ENCODE peak calls at places on chromosome X, in five cellular contexts. G is neural progenitor cell, J is colonic mucosa, R is bronchial epithelial cell, X is adrenal gland. W is an unnamed sample.

GRCh38 chrX:110985470-110985869 is 110.5 kb upstream of the PAK3 start:
- DNase-seq in G (no peak), J (no peak), R (peak), X (no peak), W (peak)

GRCh38 chrX:19127649-19128168 is 5.4 kb upstream of the ADGRG2 start:
- DNase-seq in G (no peak), J (no peak), R (peak), X (no peak), W (no peak)

GRCh38 chrX:49760288-49760885 is 64.6 kb upstream of the PAGE1 start:
- DNase-seq in G (no peak), J (no peak), R (no peak), X (no peak), W (no peak)

GRCh38 chrX:102154900-102155805 is 624 bp downstream of the BEX5 start:
- DNase-seq in G (peak), J (peak), R (peak), X (no peak), W (no peak)

GRCh38 chrX:23373129-23373804 is 38.6 kb downstream of the PTCHD1 start:
- DNase-seq in G (no peak), J (no peak), R (peak), X (no peak), W (no peak)

GRCh38 chrX:132615396-132616131 is 126.7 kb upstream of the MBNL3 start:
- DNase-seq in G (peak), J (peak), R (peak), X (peak), W (no peak)

GRCh38 chrX:50626432-50626831 is 155.8 kb upstream of the DGKK start:
- DNase-seq in G (no peak), J (no peak), R (no peak), X (no peak), W (no peak)

GRCh38 chrX:45126158-45126557 is 74.5 kb downstream of the DIPK2B start:
- DNase-seq in G (no peak), J (no peak), R (no peak), X (no peak), W (no peak)

GRCh38 chrX:122622800-122623199 is 561.3 kb upstream of the GRIA3 start:
- DNase-seq in G (peak), J (no peak), R (no peak), X (no peak), W (peak)

GRCh38 chrX:39377773-39378172 is 576.5 kb downstream of the MID1IP1 start:
- DNase-seq in G (no peak), J (no peak), R (no peak), X (no peak), W (no peak)

GRCh38 chrX:17944833-17945497 is 83.9 kb upstream of the RAI2 start:
- DNase-seq in G (peak), J (peak), R (peak), X (no peak), W (no peak)

GRCh38 chrX:111168314-111168713 is 72.3 kb downstream of the PAK3 start:
- DNase-seq in G (peak), J (no peak), R (peak), X (peak), W (no peak)

GRCh38 chrX:41468647-41469323 is 21.6 kb downstream of the NYX start:
- DNase-seq in G (no peak), J (no peak), R (peak), X (peak), W (no peak)

GRCh38 chrX:115906881-115907280 is 263.7 kb upstream of the AGTR2 start:
- DNase-seq in G (no peak), J (no peak), R (no peak), X (no peak), W (no peak)

GRCh38 chrX:468979-469378 is 82.3 kb upstream of the PPP2R3B start:
- DNase-seq in G (no peak), J (no peak), R (no peak), X (no peak), W (no peak)

GRCh38 chrX:13719192-13719856 is 15.1 kb downstream of the TRAPPC2 start:
- DNase-seq in G (no peak), J (no peak), R (no peak), X (no peak), W (no peak)

GRCh38 chrX:19947612-19948011 is 43.2 kb downstream of the BCLAF3 start:
- DNase-seq in G (no peak), J (no peak), R (peak), X (no peak), W (no peak)

GRCh38 chrX:19824603-19825002 is 62.8 kb downstream of the SH3KBP1 start:
- DNase-seq in G (no peak), J (no peak), R (no peak), X (no peak), W (no peak)

GRCh38 chrX:38260231-38260630 is 39.6 kb upstream of the SRPX start:
- DNase-seq in G (peak), J (peak), R (peak), X (no peak), W (no peak)

GRCh38 chrX:109352121-109352556 is 129.7 kb downstream of the GUCY2F start:
- DNase-seq in G (no peak), J (no peak), R (no peak), X (peak), W (no peak)

GRCh38 chrX:154136627-154137161 is 7.3 kb upstream of the OPN1LW start:
- DNase-seq in G (peak), J (peak), R (peak), X (peak), W (no peak)
- TF ChIP-seq CTCF in G (peak), J (peak), R (peak), X (peak), W (peak)

GRCh38 chrX:72182924-72183323 is 1.4 kb downstream of the PIN4 start:
- DNase-seq in G (no peak), J (no peak), R (no peak), X (no peak), W (no peak)
- H3K4me3 ChIP-seq in G (peak), J (no peak), R (no peak), X (peak), W (peak)

GRCh38 chrX:105063743-105064142 is 156.8 kb downstream of the TEX13A start:
- DNase-seq in G (peak), J (no peak), R (no peak), X (no peak), W (no peak)
- TF ChIP-seq CTCF in G (peak), J (no peak), R (no peak), X (no peak), W (no peak)

DNA sequence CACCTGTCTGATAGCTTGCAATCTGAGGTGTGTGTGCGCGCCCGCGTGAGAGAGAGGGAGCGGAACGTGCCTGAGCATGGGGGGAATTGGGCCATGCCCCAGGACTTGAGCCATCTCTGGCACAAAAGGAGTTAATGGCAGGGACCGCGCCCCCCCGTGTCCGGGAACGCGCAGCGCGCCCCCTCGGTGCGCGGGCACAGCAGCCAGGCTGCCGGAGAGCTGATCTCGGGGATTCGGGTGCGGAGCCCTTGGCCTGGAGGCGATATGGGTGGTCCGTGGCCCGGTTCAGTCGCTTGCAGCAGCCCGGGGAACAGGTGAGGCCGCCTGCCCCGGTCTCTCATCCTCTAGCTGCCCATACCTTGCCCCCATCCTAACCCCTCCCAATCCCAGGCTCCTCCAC is at the start of gene NLGN3:
- DNase-seq in G (peak), J (no peak), R (no peak), X (no peak), W (no peak)
- H3K4me3 ChIP-seq in G (peak), J (no peak), R (no peak), X (peak), W (no peak)

GRCh38 chrX:70436380-70436779 is 8.3 kb upstream of the DLG3 start:
- DNase-seq in G (peak), J (no peak), R (no peak), X (no peak), W (no peak)
- TF ChIP-seq CTCF in G (peak), J (no peak), R (no peak), X (no peak), W (no peak)

GRCh38 chrX:25742334-25742733 is 395.8 kb upstream of the MAGEB18 start:
- DNase-seq in G (no peak), J (no peak), R (no peak), X (no peak), W (no peak)

DNA sequence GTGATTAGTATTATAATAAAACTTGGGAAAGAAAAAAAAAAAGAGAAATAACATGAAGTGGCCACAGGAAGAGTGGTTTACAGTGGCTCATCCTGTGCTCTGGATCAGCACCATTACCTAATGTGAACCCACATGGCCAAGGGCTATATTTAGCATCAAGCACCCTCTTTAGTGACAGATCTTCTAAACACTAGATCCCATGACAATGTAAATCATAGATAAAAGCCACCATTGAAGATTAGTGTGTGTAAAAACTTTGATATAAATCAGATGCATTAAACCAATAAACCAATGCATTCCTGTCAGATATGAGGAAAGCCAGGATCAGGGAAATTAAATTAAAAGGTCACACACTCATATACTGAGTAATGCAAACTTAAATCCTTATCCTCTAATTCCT is 400.6 kb upstream of the MAGEB18 start:
- DNase-seq in G (no peak), J (no peak), R (no peak), X (no peak), W (no peak)
- H3K4me3 ChIP-seq in G (no peak), J (no peak), R (no peak), X (no peak), W (no peak)

DNA sequence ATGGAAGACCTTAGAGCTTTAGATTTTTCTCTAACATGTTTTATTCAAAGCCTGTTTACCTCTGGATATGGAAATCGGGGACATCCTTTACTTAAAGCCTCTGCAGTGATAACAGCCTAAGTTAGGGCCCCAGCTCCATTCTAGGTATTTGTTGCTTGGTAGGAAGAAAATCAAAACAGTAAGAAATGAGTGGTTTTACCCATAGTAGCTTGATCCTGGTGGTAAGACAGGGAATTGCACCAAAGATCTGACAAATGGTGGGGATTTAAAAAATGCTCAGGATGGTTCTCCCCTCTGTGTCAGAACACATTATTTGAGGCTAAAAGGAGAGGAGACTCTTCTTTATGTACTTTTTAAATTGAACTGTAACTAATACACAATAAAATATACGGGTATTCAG is 52.4 kb downstream of the AFF2 start:
- DNase-seq in G (no peak), J (no peak), R (no peak), X (no peak), W (no peak)
- TF ChIP-seq CTCF in G (peak), J (no peak), R (peak), X (no peak), W (no peak)